ENCODE peak calls at places on chromosomes 12 and 14, in four cellular contexts. S is psoas muscle; Y is dorsolateral prefrontal cortex; A is CD4-positive, alpha-beta T cell. B is an unnamed sample.

GRCh38 chr12:127328867-127329266 is 938.1 kb upstream of the TMEM132C start:
- DNase-seq in S (no peak), Y (no peak), A (no peak), B (no peak)

GRCh38 chr12:14308516-14308915 is 57.0 kb upstream of the ATF7IP start:
- DNase-seq in S (no peak), Y (no peak), A (no peak), B (no peak)

GRCh38 chr14:67137744-67138371 is 51.4 kb upstream of the GARIN2 start:
- DNase-seq in S (no peak), Y (no peak), A (no peak), B (no peak)

GRCh38 chr12:46983959-46984833 is 95.2 kb upstream of the PCED1B start:
- DNase-seq in S (no peak), Y (no peak), A (peak; percentile 22), B (peak; percentile 18)

GRCh38 chr12:88944403-88944802 is 364.1 kb upstream of the KITLG start:
- DNase-seq in S (no peak), Y (no peak), A (no peak), B (no peak)

GRCh38 chr12:84756961-84757360 is 155.6 kb downstream of the SLC6A15 start:
- DNase-seq in S (no peak), Y (no peak), A (no peak), B (no peak)

GRCh38 chr14:97707603-97708002 is 910.4 kb downstream of the VRK1 start:
- DNase-seq in S (no peak), Y (no peak), A (no peak), B (no peak)

GRCh38 chr14:93566065-93566693 is 135.4 kb downstream of the UNC79 start:
- DNase-seq in S (no peak), Y (no peak), A (no peak), B (no peak)

GRCh38 chr14:39303100-39303499 is 69.4 kb downstream of the MIA2 start:
- DNase-seq in S (no peak), Y (no peak), A (no peak), B (no peak)

GRCh38 chr12:126093911-126094310 is 1028.7 kb downstream of the AACS start:
- DNase-seq in S (no peak), Y (no peak), A (no peak), B (no peak)

GRCh38 chr12:110170535-110171185 is 46.5 kb downstream of the IFT81 start:
- DNase-seq in S (no peak), Y (no peak), A (no peak), B (no peak)

GRCh38 chr12:94795053-94795452 is 144.7 kb upstream of the TMCC3 start:
- DNase-seq in S (no peak), Y (no peak), A (peak; percentile 2), B (no peak)

GRCh38 chr14:76768201-76768656 is 7.0 kb downstream of the VASH1 start:
- DNase-seq in S (peak; percentile 49), Y (no peak), A (peak; percentile 40), B (no peak)

GRCh38 chr14:67335781-67336180 is 23.8 kb downstream of the ATP6V1D start:
- DNase-seq in S (no peak), Y (no peak), A (no peak), B (peak; percentile 12)

GRCh38 chr12:66823857-66824570 is 145.1 kb upstream of the GRIP1 start:
- DNase-seq in S (no peak), Y (no peak), A (no peak), B (no peak)

GRCh38 chr12:121793501-121793835 is at the start of gene RHOF:
- DNase-seq in S (no peak), Y (no peak), A (peak; percentile 54), B (no peak)

GRCh38 chr14:94101748-94102147 is 8.8 kb upstream of the IFI27 start:
- DNase-seq in S (peak; percentile 68), Y (no peak), A (no peak), B (no peak)

GRCh38 chr12:108338915-108339657 is at the start of gene CMKLR1:
- DNase-seq in S (peak; percentile 57), Y (no peak), A (no peak), B (no peak)

GRCh38 chr12:130435826-130436225 is 98.1 kb downstream of the PIWIL1 start:
- DNase-seq in S (no peak), Y (no peak), A (no peak), B (no peak)

GRCh38 chr14:51236314-51236713 is 3.7 kb upstream of the TMX1 start:
- DNase-seq in S (no peak), Y (no peak), A (no peak), B (no peak)

GRCh38 chr12:70267550-70267949 is 24.3 kb downstream of the CNOT2 start:
- DNase-seq in S (no peak), Y (no peak), A (no peak), B (no peak)

GRCh38 chr12:12823308-12823707 is 10.2 kb downstream of the DDX47 start:
- DNase-seq in S (no peak), Y (no peak), A (no peak), B (no peak)

GRCh38 chr14:71739273-71739990 is 192.8 kb upstream of the RGS6 start:
- DNase-seq in S (no peak), Y (no peak), A (no peak), B (no peak)

GRCh38 chr14:57346741-57347140 is 43.6 kb upstream of the NAA30 start:
- DNase-seq in S (no peak), Y (no peak), A (no peak), B (no peak)

GRCh38 chr14:67514650-67515385 is 18.3 kb upstream of the PLEKHH1 start:
- DNase-seq in S (peak; percentile 37), Y (peak; percentile 50), A (peak; percentile 27), B (no peak)

GRCh38 chr14:30355431-30355913 is 203.5 kb upstream of the G2E3 start:
- DNase-seq in S (no peak), Y (no peak), A (no peak), B (peak; percentile 55)

GRCh38 chr12:72271401-72271740 is 799 bp upstream of the TRHDE start:
- DNase-seq in S (no peak), Y (peak; percentile 55), A (no peak), B (no peak)

GRCh38 chr14:33566082-33566481 is 384.8 kb downstream of the EGLN3 start:
- DNase-seq in S (no peak), Y (no peak), A (no peak), B (no peak)

GRCh38 chr14:53955671-53956426 is 776 bp downstream of the BMP4 start:
- DNase-seq in S (peak; percentile 81), Y (no peak), A (no peak), B (no peak)

GRCh38 chr12:70640901-70641300 is 3.7 kb upstream of the PTPRB start:
- DNase-seq in S (no peak), Y (no peak), A (no peak), B (no peak)

GRCh38 chr14:51576899-51577298 is 74.8 kb upstream of the FRMD6 start:
- DNase-seq in S (no peak), Y (no peak), A (no peak), B (no peak)

GRCh38 chr12:54581412-54581811 is 7.0 kb downstream of the PPP1R1A start:
- DNase-seq in S (no peak), Y (no peak), A (no peak), B (no peak)

GRCh38 chr12:121799175-121799841 is 4.5 kb upstream of the SETD1B start:
- DNase-seq in S (peak; percentile 87), Y (peak; percentile 62), A (peak; percentile 51), B (no peak)

DNA sequence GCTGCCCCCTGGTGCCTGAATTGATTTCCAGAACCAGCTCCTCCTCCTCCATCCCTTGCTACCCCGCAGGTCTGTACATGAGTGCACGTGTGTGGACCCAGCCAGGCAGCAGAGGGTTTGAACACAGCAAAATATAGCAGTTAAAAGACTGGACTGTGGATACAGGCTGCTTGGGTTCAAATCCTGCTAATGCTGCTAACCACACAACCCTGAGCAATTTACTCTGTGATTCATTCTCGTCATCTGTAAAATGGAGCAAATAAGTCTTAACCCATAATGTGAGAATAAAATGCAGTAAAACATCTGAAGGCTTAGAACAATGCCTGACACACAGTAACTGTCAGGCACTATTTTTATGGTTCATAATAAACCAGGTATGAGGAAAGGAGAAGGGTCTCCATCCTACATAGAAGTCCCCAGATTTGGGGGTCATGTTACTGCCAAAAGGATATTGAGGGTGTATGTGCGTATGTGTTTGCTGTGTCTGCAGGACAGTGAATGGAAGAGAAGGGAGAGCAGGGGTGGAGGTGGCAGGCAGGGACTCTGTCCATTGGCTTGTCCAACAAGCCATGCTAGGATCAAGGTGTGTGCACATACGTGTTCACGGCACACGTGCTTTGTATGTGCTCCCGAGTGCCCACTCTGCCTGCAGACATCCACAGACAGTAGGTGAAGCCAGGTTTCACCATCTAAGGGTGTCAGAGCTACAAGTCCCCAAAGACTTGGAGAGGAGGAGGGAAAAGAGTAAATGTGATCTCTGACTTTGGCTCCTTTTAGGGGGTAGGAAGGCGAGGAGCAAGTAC is 1.5 kb upstream of the STAT6 start:
- DNase-seq in S (no peak), Y (peak; percentile 73), A (no peak), B (no peak)
- TF ChIP-seq CTCF in S (peak; percentile 82), Y (peak; percentile 89), A (peak; percentile 79), B (peak; percentile 81)

DNA sequence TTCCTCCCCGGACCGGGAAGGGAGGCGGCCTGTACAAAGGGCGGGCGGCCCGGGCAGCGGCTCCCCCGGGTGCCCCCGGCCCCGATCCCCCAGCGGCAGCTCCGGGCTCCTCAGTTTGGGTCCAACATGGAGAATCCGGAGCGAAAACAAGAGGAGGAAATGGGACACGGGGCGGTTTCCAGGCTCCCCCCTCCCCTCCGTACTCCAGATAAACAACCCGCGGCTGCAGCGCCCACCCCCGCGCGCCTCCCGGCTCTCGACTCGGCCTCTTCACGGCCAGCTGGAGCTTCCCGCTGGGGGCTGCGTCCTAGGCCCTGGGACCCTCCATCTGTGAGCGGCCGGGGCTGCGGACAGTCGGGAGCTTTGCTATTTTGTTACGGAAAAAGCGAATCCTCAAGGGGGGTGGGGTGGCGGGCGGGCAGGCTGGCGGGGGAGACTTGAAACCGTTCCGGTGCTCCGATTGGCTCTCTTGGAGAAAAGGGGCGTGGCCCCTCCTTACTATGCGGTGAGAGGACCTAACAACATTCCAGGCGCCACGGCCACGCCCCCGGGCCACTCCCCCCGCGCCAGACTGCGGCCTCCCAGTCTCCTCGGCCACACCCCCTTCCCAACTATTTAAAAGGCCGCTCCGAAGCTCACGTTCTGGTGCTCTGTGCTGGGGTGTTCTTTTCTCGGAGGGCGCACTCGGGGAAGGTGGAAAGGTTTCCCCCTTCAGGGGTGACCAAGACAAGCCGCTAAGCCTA is at the start of gene CTDSP2:
- DNase-seq in S (peak; percentile 100), Y (peak; percentile 100), A (peak; percentile 83), B (peak; percentile 91)
- TF ChIP-seq CTCF in S (peak; percentile 16), Y (no peak), A (no peak), B (peak; percentile 12)

GRCh38 chr12:53481957-53482586 is 17.2 kb downstream of the MAP3K12 start:
- DNase-seq in S (no peak), Y (no peak), A (no peak), B (no peak)
- TF ChIP-seq CTCF in S (peak; percentile 10), Y (no peak), A (no peak), B (peak; percentile 45)

DNA sequence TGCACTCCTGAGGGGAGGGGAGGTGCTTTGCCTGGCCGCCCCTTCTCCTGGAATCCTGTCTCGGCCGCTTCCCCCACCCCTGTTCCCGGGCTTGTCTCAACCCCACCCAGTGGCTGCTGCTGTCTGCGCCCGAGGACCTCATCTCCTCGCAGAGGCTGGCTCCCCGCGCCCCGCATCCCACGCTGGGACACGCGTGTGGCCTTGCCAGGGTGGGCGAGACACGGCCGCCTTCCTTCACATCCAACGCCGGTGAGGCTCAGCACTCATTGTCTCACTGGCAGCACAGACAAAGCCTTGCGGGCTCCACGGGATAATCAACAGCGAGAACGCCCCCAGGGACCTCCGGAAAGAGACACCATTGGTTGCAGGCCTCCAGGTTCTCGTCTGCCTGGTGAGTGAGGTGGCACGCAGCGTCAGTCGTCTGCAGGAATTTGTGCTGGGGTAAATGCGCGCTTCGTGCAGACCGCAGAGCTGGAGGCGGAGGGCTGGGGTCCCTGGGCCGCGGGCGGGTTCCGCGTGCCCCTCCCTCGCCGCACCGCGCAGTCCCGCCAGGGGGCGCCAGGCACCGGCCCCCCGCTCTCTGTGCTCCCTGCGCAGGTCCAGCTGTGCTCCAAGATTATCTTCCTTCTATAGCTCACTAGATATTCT is 26.8 kb downstream of the CCDC177 start:
- DNase-seq in S (no peak), Y (peak; percentile 48), A (no peak), B (no peak)
- TF ChIP-seq CTCF in S (peak; percentile 43), Y (peak; percentile 74), A (peak; percentile 37), B (peak; percentile 71)